ENCODE peak calls at places on chromosome 13, in four cellular contexts. S is GM12892, K is H1, E is K562. Q is an unnamed sample.

GRCh38 chr13:93293716-93294115 is 67.1 kb downstream of the GPC6 start:
- DNase-seq in E (no peak), S (no peak), K (no peak), Q (no peak)

GRCh38 chr13:61084983-61085382 is 330.7 kb downstream of the PCDH20 start:
- DNase-seq in S (no peak), E (no peak), K (no peak), Q (no peak)

GRCh38 chr13:21304256-21304655 is 127.8 kb downstream of the MRPL57 start:
- DNase-seq in S (no peak), K (no peak), E (no peak), Q (no peak)

GRCh38 chr13:52838433-52839107 is 9.9 kb downstream of the PCDH8 start:
- DNase-seq in E (no peak), K (no peak), S (no peak), Q (no peak)

GRCh38 chr13:114256547-114256946 is 21.9 kb downstream of the CDC16 start:
- DNase-seq in S (no peak), E (no peak), K (no peak), Q (no peak)

GRCh38 chr13:101150998-101151397 is 265.3 kb downstream of the NALCN start:
- DNase-seq in K (no peak), E (no peak), S (no peak), Q (no peak)

GRCh38 chr13:26821766-26822165 is 61.2 kb upstream of the GPR12 start:
- DNase-seq in S (no peak), E (no peak), K (no peak), Q (no peak)

GRCh38 chr13:112842343-112842856 is 126.6 kb upstream of the MCF2L start:
- DNase-seq in K (no peak), S (no peak), E (no peak), Q (peak; percentile 28)

GRCh38 chr13:25675060-25675459 is 303.3 kb downstream of the ATP8A2 start:
- DNase-seq in S (no peak), E (no peak), K (no peak), Q (no peak)

GRCh38 chr13:21849323-21849722 is 178.4 kb downstream of the FGF9 start:
- DNase-seq in E (peak; percentile 10), S (peak; percentile 13), K (no peak), Q (peak; percentile 23)

GRCh38 chr13:28138756-28139470 is 568 bp downstream of the PAN3 start:
- DNase-seq in S (peak; percentile 53), E (peak; percentile 76), K (peak; percentile 86), Q (peak; percentile 58)

GRCh38 chr13:87129602-87130300 is 541.4 kb upstream of the SLITRK5 start:
- DNase-seq in S (no peak), E (no peak), K (no peak), Q (no peak)

GRCh38 chr13:113539822-113540221 is 44.7 kb upstream of the TFDP1 start:
- DNase-seq in S (no peak), K (no peak), E (no peak), Q (no peak)

GRCh38 chr13:114259974-114260373 is 21.4 kb upstream of the UPF3A start:
- DNase-seq in E (no peak), S (no peak), K (no peak), Q (no peak)

GRCh38 chr13:20943519-20944012 is 41.0 kb upstream of the XPO4 start:
- DNase-seq in S (peak; percentile 44), K (peak; percentile 87), E (peak; percentile 40), Q (peak; percentile 53)

GRCh38 chr13:27131202-27131623 is 40.4 kb downstream of the USP12 start:
- DNase-seq in S (peak; percentile 37), E (peak; percentile 19), K (no peak), Q (peak; percentile 30)

GRCh38 chr13:75217949-75218348 is 264.0 kb downstream of the TBC1D4 start:
- DNase-seq in E (no peak), S (no peak), K (no peak), Q (no peak)

GRCh38 chr13:34657716-34658115 is 284.4 kb upstream of the NBEA start:
- DNase-seq in K (no peak), S (no peak), E (no peak), Q (no peak)

GRCh38 chr13:84430441-84430840 is 548.2 kb upstream of the SLITRK1 start:
- DNase-seq in S (no peak), E (no peak), K (no peak), Q (no peak)

GRCh38 chr13:91946498-91947070 is 548.2 kb downstream of the GPC5 start:
- DNase-seq in K (no peak), S (no peak), E (no peak), Q (no peak)

GRCh38 chr13:73549717-73550116 is 490.9 kb downstream of the KLF5 start:
- DNase-seq in E (no peak), S (no peak), K (no peak), Q (no peak)

GRCh38 chr13:24161010-24161775 is 673 bp downstream of the SPATA13 start:
- DNase-seq in E (peak; percentile 10), S (peak; percentile 43), K (peak; percentile 75), Q (peak; percentile 54)

GRCh38 chr13:27926644-27927434 is 7.0 kb downstream of the PDX1 start:
- DNase-seq in K (peak; percentile 55), S (peak; percentile 8), E (no peak), Q (no peak)

GRCh38 chr13:89628567-89628966 is 1718.9 kb upstream of the MIR17HG start:
- DNase-seq in E (no peak), S (no peak), K (no peak), Q (no peak)

GRCh38 chr13:40292108-40292507 is 374.3 kb downstream of the FOXO1 start:
- DNase-seq in S (no peak), E (no peak), K (no peak), Q (no peak)

GRCh38 chr13:25065974-25066770 is 29.8 kb upstream of the PABPC3 start:
- DNase-seq in K (no peak), S (no peak), E (no peak), Q (no peak)

GRCh38 chr13:27636624-27637288 is 15.1 kb downstream of the POLR1D start:
- DNase-seq in E (no peak), K (no peak), S (no peak), Q (no peak)

GRCh38 chr13:105184221-105184620 is 1351.2 kb downstream of the EFNB2 start:
- DNase-seq in K (no peak), S (no peak), E (no peak), Q (no peak)

GRCh38 chr13:105278797-105279425 is 1256.6 kb downstream of the EFNB2 start:
- DNase-seq in S (no peak), E (no peak), K (peak; percentile 53), Q (no peak)

GRCh38 chr13:77009011-77009410 is 17.1 kb downstream of the CLN5 start:
- DNase-seq in K (no peak), S (no peak), E (no peak), Q (no peak)

GRCh38 chr13:32187651-32188050 is 127.5 kb downstream of the ZAR1L start:
- DNase-seq in K (no peak), S (no peak), E (no peak), Q (no peak)

GRCh38 chr13:32330438-32330837 is 15.1 kb downstream of the BRCA2 start:
- DNase-seq in K (no peak), E (no peak), S (no peak), Q (no peak)

GRCh38 chr13:41644742-41645141 is 187.4 kb downstream of the RGCC start:
- DNase-seq in E (no peak), K (no peak), S (no peak), Q (no peak)

GRCh38 chr13:41643502-41643901 is 186.2 kb downstream of the RGCC start:
- DNase-seq in K (no peak), S (no peak), E (no peak), Q (no peak)

GRCh38 chr13:41639237-41639904 is 182.0 kb downstream of the RGCC start:
- DNase-seq in S (no peak), K (no peak), E (no peak), Q (no peak)

GRCh38 chr13:41637578-41637977 is 180.2 kb downstream of the RGCC start:
- DNase-seq in E (no peak), S (no peak), K (no peak), Q (no peak)

DNA sequence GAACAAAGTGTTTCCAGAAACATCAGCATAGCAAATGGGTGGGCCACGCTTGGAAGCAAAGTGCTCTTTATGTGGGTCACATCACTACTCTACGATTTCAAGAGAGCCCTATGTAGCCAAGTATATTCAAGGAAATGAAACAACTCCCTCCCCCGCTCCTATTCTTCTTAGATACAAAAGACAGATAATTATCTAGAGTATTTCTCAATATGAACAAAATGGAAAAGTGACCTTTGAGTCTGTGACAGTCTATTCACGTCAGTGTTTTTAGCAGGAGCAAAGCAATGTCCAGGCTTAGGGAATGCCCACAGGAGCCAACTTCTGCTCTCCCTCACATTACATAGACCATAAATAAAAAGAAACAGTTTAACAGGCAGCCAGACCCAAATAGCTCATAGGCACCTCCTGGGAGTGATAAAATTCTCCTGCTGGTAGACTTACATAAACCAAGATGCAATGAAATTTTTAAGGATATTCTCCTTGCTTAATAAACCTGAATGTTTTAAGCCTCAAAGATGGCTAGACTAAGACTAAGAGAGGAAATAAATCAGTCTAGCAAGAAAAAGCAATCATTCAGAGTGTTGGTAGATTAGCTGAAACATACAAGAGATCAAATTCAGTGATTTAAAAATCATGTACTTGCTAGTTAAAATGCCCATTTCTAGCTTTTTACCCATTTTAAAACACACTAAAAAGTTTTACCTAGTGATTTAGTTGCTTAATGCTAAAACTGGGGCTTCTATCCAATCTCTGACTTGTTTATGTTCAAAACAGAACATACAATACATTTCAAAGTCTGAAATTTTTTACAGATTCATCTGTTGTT is 182.8 kb downstream of the RGCC start:
- DNase-seq in E (no peak), S (no peak), K (no peak), Q (no peak)
- TF ChIP-seq POLR2AphosphoS5 in E (no peak), S (no peak), K (no peak), Q (no peak)

DNA sequence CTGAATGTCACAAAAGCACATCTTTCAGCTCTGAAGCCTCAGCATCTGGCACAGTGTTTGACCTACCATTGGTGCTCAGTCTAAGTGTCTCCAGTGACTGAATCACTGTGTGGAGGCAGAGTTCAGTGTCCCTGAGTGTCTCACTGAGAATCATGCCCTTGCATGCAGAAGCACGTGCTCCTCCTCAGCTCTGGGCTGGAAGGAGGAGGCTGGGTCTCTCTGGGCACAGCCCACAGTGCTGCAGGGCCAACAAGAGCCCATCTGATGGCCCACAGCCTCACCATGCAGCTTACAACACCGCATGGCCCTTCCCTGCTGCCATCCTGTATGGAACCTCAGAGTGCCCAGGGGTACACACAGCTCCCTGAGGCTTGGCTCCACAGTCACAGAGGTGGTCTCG is 86.1 kb downstream of the TEX26 start:
- DNase-seq in S (no peak), K (no peak), E (no peak), Q (no peak)
- TF ChIP-seq TAF1 in S (no peak), K (no peak), E (no peak), Q (no peak)

DNA sequence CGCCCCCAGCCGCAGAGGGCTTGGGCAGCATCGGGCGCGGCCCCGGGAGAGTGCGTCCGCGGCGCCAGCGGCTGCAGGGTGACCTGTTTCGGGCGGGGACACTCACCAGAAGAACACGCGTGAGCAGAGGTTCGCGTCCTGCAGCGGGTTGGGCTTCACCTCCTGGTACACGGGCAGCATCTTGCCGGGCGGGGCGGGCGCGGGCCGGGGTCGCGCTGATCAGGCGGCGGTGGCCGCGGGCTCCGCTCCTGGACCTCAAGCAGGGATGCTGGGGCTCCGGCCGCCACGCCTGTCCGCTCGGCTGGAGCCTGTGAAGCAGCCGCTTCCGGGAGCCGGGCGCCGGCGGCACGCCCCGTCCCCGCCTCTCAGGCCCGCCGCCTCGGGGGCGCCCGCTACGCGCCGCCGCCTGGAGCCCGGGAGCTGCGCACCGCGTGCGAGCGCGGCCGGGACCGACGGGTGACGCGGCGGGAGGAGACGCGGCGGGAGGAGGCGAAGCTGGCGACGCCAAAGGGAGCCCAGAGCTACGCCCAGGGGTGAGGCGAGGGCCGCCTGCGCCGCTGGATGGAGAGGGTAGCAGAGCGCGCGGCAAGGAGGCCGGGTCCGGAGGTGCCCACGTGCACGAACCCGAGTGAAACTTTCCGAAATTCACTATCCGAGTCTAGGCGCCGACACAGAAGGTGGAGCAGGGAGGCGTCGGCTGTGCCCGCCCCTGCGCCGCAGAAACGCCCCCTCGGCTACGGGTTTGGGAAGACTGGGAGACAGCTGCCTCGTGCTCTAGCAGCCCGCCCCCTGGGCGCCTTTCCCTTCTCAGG is at the start of gene ABCC4:
- DNase-seq in S (peak; percentile 81), K (peak; percentile 82), E (peak; percentile 79), Q (peak; percentile 85)
- TF ChIP-seq POLR2A in S (peak; percentile 73), K (no peak), E (peak; percentile 58), Q (peak; percentile 47)

GRCh38 chr13:57087006-57087405 is 53.7 kb upstream of the PRR20A start:
- DNase-seq in S (no peak), K (no peak), E (no peak), Q (no peak)
- TF ChIP-seq POLR2AphosphoS5 in S (no peak), K (no peak), E (no peak), Q (no peak)